ENCODE peak calls at places on chromosomes 3 and 15, in five cellular contexts. One of them, this sample, is unnamed. For H3K4me1, the result is how much of the 10 kb centered on the place peaks cover.

GRCh38 chr3:177611781-177612389 is 414.6 kb upstream of the TBL1XR1 start:
- DNase-seq in HAP-1: no peak
- DNase-seq in CD4-positive, alpha-beta memory T cell: no peak
- DNase-seq in body of pancreas: no peak
- DNase-seq in naive thymus-derived CD4-positive, alpha-beta T cell: no peak
- DNase-seq in this sample: no peak

GRCh38 chr3:120147072-120147871 is 53.0 kb upstream of the GSK3B start:
- DNase-seq in HAP-1: no peak
- DNase-seq in CD4-positive, alpha-beta memory T cell: peak
- DNase-seq in body of pancreas: peak
- DNase-seq in naive thymus-derived CD4-positive, alpha-beta T cell: peak
- DNase-seq in this sample: peak

GRCh38 chr15:89812126-89812846 is 2.4 kb downstream of the ANPEP start:
- DNase-seq in HAP-1: no peak
- DNase-seq in CD4-positive, alpha-beta memory T cell: no peak
- DNase-seq in body of pancreas: peak
- DNase-seq in naive thymus-derived CD4-positive, alpha-beta T cell: no peak
- DNase-seq in this sample: no peak

GRCh38 chr15:36429707-36430106 is 149.7 kb upstream of the CDIN1 start:
- DNase-seq in HAP-1: no peak
- DNase-seq in CD4-positive, alpha-beta memory T cell: no peak
- DNase-seq in body of pancreas: no peak
- DNase-seq in naive thymus-derived CD4-positive, alpha-beta T cell: no peak
- DNase-seq in this sample: no peak

GRCh38 chr3:43094851-43095250 is 11.0 kb downstream of the POMGNT2 start:
- DNase-seq in HAP-1: no peak
- DNase-seq in CD4-positive, alpha-beta memory T cell: no peak
- DNase-seq in body of pancreas: no peak
- DNase-seq in naive thymus-derived CD4-positive, alpha-beta T cell: no peak
- DNase-seq in this sample: no peak

GRCh38 chr15:39919740-39920509 is at the start of gene GPR176:
- DNase-seq in HAP-1: no peak
- DNase-seq in CD4-positive, alpha-beta memory T cell: peak
- DNase-seq in body of pancreas: peak
- DNase-seq in naive thymus-derived CD4-positive, alpha-beta T cell: peak
- DNase-seq in this sample: no peak

GRCh38 chr3:187280644-187281043 is 10.9 kb downstream of the MASP1 start:
- DNase-seq in HAP-1: no peak
- DNase-seq in CD4-positive, alpha-beta memory T cell: no peak
- DNase-seq in body of pancreas: no peak
- DNase-seq in naive thymus-derived CD4-positive, alpha-beta T cell: no peak
- DNase-seq in this sample: no peak

GRCh38 chr15:80689716-80690115 is 5.4 kb upstream of the ABHD17C start:
- DNase-seq in HAP-1: no peak
- DNase-seq in CD4-positive, alpha-beta memory T cell: no peak
- DNase-seq in body of pancreas: no peak
- DNase-seq in naive thymus-derived CD4-positive, alpha-beta T cell: no peak
- DNase-seq in this sample: no peak

GRCh38 chr3:17129550-17129949 is 244.8 kb downstream of the PLCL2 start:
- DNase-seq in HAP-1: no peak
- DNase-seq in CD4-positive, alpha-beta memory T cell: no peak
- DNase-seq in body of pancreas: no peak
- DNase-seq in naive thymus-derived CD4-positive, alpha-beta T cell: no peak
- DNase-seq in this sample: no peak

GRCh38 chr3:180909369-180910127 is 2.9 kb upstream of the FXR1 start:
- DNase-seq in HAP-1: no peak
- DNase-seq in CD4-positive, alpha-beta memory T cell: no peak
- DNase-seq in body of pancreas: no peak
- DNase-seq in naive thymus-derived CD4-positive, alpha-beta T cell: no peak
- DNase-seq in this sample: no peak

GRCh38 chr3:101687142-101687931 is 819 bp upstream of the RPL24 start:
- DNase-seq in HAP-1: no peak
- DNase-seq in CD4-positive, alpha-beta memory T cell: no peak
- DNase-seq in body of pancreas: no peak
- DNase-seq in naive thymus-derived CD4-positive, alpha-beta T cell: no peak
- DNase-seq in this sample: no peak

GRCh38 chr3:124780356-124780755 is 50.1 kb downstream of the UMPS start:
- DNase-seq in HAP-1: no peak
- DNase-seq in CD4-positive, alpha-beta memory T cell: no peak
- DNase-seq in body of pancreas: no peak
- DNase-seq in naive thymus-derived CD4-positive, alpha-beta T cell: no peak
- DNase-seq in this sample: no peak

GRCh38 chr3:86147119-86147518 is 843.8 kb downstream of the VGLL3 start:
- DNase-seq in HAP-1: no peak
- DNase-seq in CD4-positive, alpha-beta memory T cell: no peak
- DNase-seq in body of pancreas: no peak
- DNase-seq in naive thymus-derived CD4-positive, alpha-beta T cell: no peak
- DNase-seq in this sample: no peak

GRCh38 chr3:174438501-174439156 is 420.5 kb upstream of the NAALADL2 start:
- DNase-seq in HAP-1: peak
- DNase-seq in CD4-positive, alpha-beta memory T cell: no peak
- DNase-seq in body of pancreas: no peak
- DNase-seq in naive thymus-derived CD4-positive, alpha-beta T cell: no peak
- DNase-seq in this sample: no peak
- H3K4me1 ChIP-seq in HAP-1: under half
- H3K4me1 ChIP-seq in CD4-positive, alpha-beta memory T cell: under half
- H3K4me1 ChIP-seq in body of pancreas: under half
- H3K4me1 ChIP-seq in naive thymus-derived CD4-positive, alpha-beta T cell: under half
- H3K4me1 ChIP-seq in this sample: under half

DNA sequence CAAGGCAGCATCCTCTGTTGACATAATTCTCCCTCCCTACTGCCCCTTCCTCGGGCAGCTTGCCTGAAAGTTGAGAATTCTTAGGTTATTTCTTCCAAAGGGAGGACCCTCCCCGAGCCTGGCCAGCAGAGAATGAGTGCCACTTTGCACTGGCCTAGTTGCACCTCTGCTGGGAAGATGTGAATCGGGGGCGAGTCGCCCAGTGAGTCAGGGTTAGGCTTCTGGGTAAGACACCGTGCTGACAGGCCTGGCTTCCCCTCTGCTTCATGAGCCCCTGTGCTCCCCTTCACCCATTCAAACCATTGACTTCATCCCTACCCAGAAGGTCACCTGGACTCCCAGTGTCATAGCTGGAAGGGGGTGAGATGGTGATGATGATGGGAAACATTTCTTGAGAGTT is 82.3 kb downstream of the AAGAB start:
- DNase-seq in HAP-1: no peak
- DNase-seq in CD4-positive, alpha-beta memory T cell: no peak
- DNase-seq in body of pancreas: no peak
- DNase-seq in naive thymus-derived CD4-positive, alpha-beta T cell: no peak
- DNase-seq in this sample: no peak
- H3K4me1 ChIP-seq in HAP-1: under half
- H3K4me1 ChIP-seq in CD4-positive, alpha-beta memory T cell: under half
- H3K4me1 ChIP-seq in body of pancreas: under half
- H3K4me1 ChIP-seq in naive thymus-derived CD4-positive, alpha-beta T cell: under half
- H3K4me1 ChIP-seq in this sample: under half

GRCh38 chr3:123390865-123391613 is 57.9 kb downstream of the ADCY5 start:
- DNase-seq in HAP-1: no peak
- DNase-seq in CD4-positive, alpha-beta memory T cell: no peak
- DNase-seq in body of pancreas: no peak
- DNase-seq in naive thymus-derived CD4-positive, alpha-beta T cell: no peak
- DNase-seq in this sample: no peak

GRCh38 chr3:123389338-123389910 is 59.5 kb downstream of the ADCY5 start:
- DNase-seq in HAP-1: no peak
- DNase-seq in CD4-positive, alpha-beta memory T cell: no peak
- DNase-seq in body of pancreas: no peak
- DNase-seq in naive thymus-derived CD4-positive, alpha-beta T cell: no peak
- DNase-seq in this sample: no peak

GRCh38 chr3:123388050-123388449 is 60.8 kb downstream of the ADCY5 start:
- DNase-seq in HAP-1: no peak
- DNase-seq in CD4-positive, alpha-beta memory T cell: no peak
- DNase-seq in body of pancreas: no peak
- DNase-seq in naive thymus-derived CD4-positive, alpha-beta T cell: no peak
- DNase-seq in this sample: no peak

GRCh38 chr3:123386477-123387040 is 62.3 kb downstream of the ADCY5 start:
- DNase-seq in HAP-1: no peak
- DNase-seq in CD4-positive, alpha-beta memory T cell: no peak
- DNase-seq in body of pancreas: no peak
- DNase-seq in naive thymus-derived CD4-positive, alpha-beta T cell: no peak
- DNase-seq in this sample: no peak

DNA sequence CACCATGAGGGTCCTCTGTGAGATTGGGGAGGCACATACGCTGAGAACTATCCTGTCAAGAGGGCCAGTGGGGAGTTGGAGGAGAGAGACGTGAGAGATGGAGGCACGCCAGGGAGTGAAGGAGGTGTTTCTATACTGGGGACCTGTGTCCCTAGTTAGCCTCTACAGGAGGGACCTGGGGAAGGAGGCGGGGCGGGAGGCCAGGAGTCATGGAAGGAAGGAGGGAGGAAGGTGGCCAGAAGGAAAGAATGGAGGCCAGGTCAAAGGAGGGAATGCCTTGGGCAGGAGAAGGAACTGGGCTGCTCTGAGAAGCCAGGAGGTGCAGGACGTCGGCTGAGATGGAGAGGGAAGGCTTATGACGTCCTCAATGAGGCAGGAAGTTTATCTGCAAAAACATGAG is 60.1 kb downstream of the ADCY5 start:
- DNase-seq in HAP-1: no peak
- DNase-seq in CD4-positive, alpha-beta memory T cell: no peak
- DNase-seq in body of pancreas: no peak
- DNase-seq in naive thymus-derived CD4-positive, alpha-beta T cell: no peak
- DNase-seq in this sample: no peak
- H3K4me1 ChIP-seq in HAP-1: under half
- H3K4me1 ChIP-seq in CD4-positive, alpha-beta memory T cell: under half
- H3K4me1 ChIP-seq in body of pancreas: half or more
- H3K4me1 ChIP-seq in naive thymus-derived CD4-positive, alpha-beta T cell: under half
- H3K4me1 ChIP-seq in this sample: under half

GRCh38 chr3:48018841-48019240 is 2.6 kb upstream of the MAP4 start:
- DNase-seq in HAP-1: no peak
- DNase-seq in CD4-positive, alpha-beta memory T cell: no peak
- DNase-seq in body of pancreas: peak
- DNase-seq in naive thymus-derived CD4-positive, alpha-beta T cell: no peak
- DNase-seq in this sample: no peak
- H3K4me1 ChIP-seq in HAP-1: under half
- H3K4me1 ChIP-seq in CD4-positive, alpha-beta memory T cell: under half
- H3K4me1 ChIP-seq in body of pancreas: half or more
- H3K4me1 ChIP-seq in naive thymus-derived CD4-positive, alpha-beta T cell: under half
- H3K4me1 ChIP-seq in this sample: under half

This sample was measured in CD8-positive, alpha-beta T cell.